ENCODE peak calls at places on chromosomes 13 and 19, in five cellular contexts. One of them, this sample, is unnamed.
A peak's percentile ranks its signal among the peaks of the same experiment; 100 is the strongest.

GRCh38 chr19:49860716-49861100 is 6.7 kb downstream of the PNKP start:
- DNase-seq in left lung: peak; percentile 38
- DNase-seq in Calu3: no peak
- DNase-seq in GM06990: no peak
- DNase-seq in cardiac septum: no peak
- DNase-seq in this sample: no peak

GRCh38 chr19:38830039-38830733 is 1.4 kb downstream of the ECH1 start:
- DNase-seq in Calu3: no peak
- DNase-seq in GM06990: no peak
- DNase-seq in left lung: no peak
- DNase-seq in cardiac septum: no peak
- DNase-seq in this sample: no peak

GRCh38 chr19:8552810-8553209 is 24.4 kb downstream of the MYO1F start:
- DNase-seq in GM06990: no peak
- DNase-seq in cardiac septum: no peak
- DNase-seq in Calu3: peak; percentile 3
- DNase-seq in left lung: no peak
- DNase-seq in this sample: no peak

GRCh38 chr19:56839665-56840451 is 668 bp downstream of the PEG3 start:
- DNase-seq in left lung: peak; percentile 88
- DNase-seq in Calu3: no peak
- DNase-seq in GM06990: no peak
- DNase-seq in cardiac septum: peak; percentile 93
- DNase-seq in this sample: no peak

GRCh38 chr19:33441277-33441699 is 67.8 kb downstream of the CEBPG start:
- DNase-seq in left lung: peak; percentile 70
- DNase-seq in cardiac septum: peak; percentile 71
- DNase-seq in Calu3: no peak
- DNase-seq in GM06990: no peak
- DNase-seq in this sample: no peak

GRCh38 chr19:13887039-13887438 is 10.1 kb downstream of the NANOS3 start:
- DNase-seq in cardiac septum: no peak
- DNase-seq in left lung: no peak
- DNase-seq in Calu3: no peak
- DNase-seq in GM06990: no peak
- DNase-seq in this sample: no peak

GRCh38 chr19:34974631-34975030 is 10.6 kb upstream of the ZNF792 start:
- DNase-seq in cardiac septum: no peak
- DNase-seq in Calu3: no peak
- DNase-seq in GM06990: no peak
- DNase-seq in left lung: no peak
- DNase-seq in this sample: no peak

GRCh38 chr19:55493052-55493649 is 4.9 kb downstream of the SSC5D start:
- DNase-seq in cardiac septum: no peak
- DNase-seq in left lung: peak; percentile 58
- DNase-seq in Calu3: no peak
- DNase-seq in GM06990: no peak
- DNase-seq in this sample: no peak

GRCh38 chr13:76473552-76474134 is 412.6 kb downstream of the KCTD12 start:
- DNase-seq in Calu3: peak; percentile 55
- DNase-seq in cardiac septum: peak; percentile 79
- DNase-seq in left lung: no peak
- DNase-seq in GM06990: peak; percentile 25
- DNase-seq in this sample: peak; percentile 35

GRCh38 chr13:97856001-97856675 is 97.3 kb upstream of the IPO5 start:
- DNase-seq in left lung: no peak
- DNase-seq in GM06990: no peak
- DNase-seq in cardiac septum: no peak
- DNase-seq in Calu3: no peak
- DNase-seq in this sample: no peak

GRCh38 chr13:28885191-28885590 is 65.1 kb downstream of the MTUS2 start:
- DNase-seq in Calu3: no peak
- DNase-seq in cardiac septum: no peak
- DNase-seq in GM06990: no peak
- DNase-seq in left lung: no peak
- DNase-seq in this sample: no peak

GRCh38 chr13:99119686-99120085 is 81.0 kb upstream of the UBAC2 start:
- DNase-seq in GM06990: no peak
- DNase-seq in cardiac septum: no peak
- DNase-seq in Calu3: no peak
- DNase-seq in left lung: no peak
- DNase-seq in this sample: no peak

GRCh38 chr19:50679177-50680125 is 30.2 kb downstream of the C19orf81 start:
- DNase-seq in GM06990: peak; percentile 92
- DNase-seq in cardiac septum: peak; percentile 83
- DNase-seq in Calu3: peak; percentile 86
- DNase-seq in left lung: peak; percentile 90
- DNase-seq in this sample: peak; percentile 96

GRCh38 chr13:57874530-57874929 is 243.0 kb downstream of the PCDH17 start:
- DNase-seq in Calu3: no peak
- DNase-seq in GM06990: no peak
- DNase-seq in cardiac septum: no peak
- DNase-seq in left lung: no peak
- DNase-seq in this sample: no peak

GRCh38 chr19:56142087-56142787 is 1.1 kb downstream of the ZNF444 start:
- DNase-seq in cardiac septum: no peak
- DNase-seq in GM06990: no peak
- DNase-seq in left lung: no peak
- DNase-seq in Calu3: peak; percentile 62
- DNase-seq in this sample: no peak

GRCh38 chr19:31392514-31392913 is 43.3 kb upstream of the TSHZ3 start:
- DNase-seq in left lung: no peak
- DNase-seq in cardiac septum: no peak
- DNase-seq in Calu3: no peak
- DNase-seq in GM06990: no peak
- DNase-seq in this sample: no peak

GRCh38 chr13:41802684-41803554 is 158.0 kb downstream of the VWA8 start:
- DNase-seq in left lung: no peak
- DNase-seq in cardiac septum: no peak
- DNase-seq in Calu3: no peak
- DNase-seq in GM06990: no peak
- DNase-seq in this sample: no peak

GRCh38 chr13:29886446-29886845 is 36.0 kb upstream of the UBL3 start:
- DNase-seq in left lung: no peak
- DNase-seq in cardiac septum: no peak
- DNase-seq in GM06990: no peak
- DNase-seq in Calu3: no peak
- DNase-seq in this sample: no peak

GRCh38 chr13:94520001-94520400 is 40.5 kb upstream of the DCT start:
- DNase-seq in cardiac septum: no peak
- DNase-seq in GM06990: no peak
- DNase-seq in Calu3: no peak
- DNase-seq in left lung: no peak
- DNase-seq in this sample: no peak

GRCh38 chr19:43432866-43433673 is 18.4 kb downstream of the TEX101 start:
- DNase-seq in GM06990: peak; percentile 29
- DNase-seq in cardiac septum: no peak
- DNase-seq in left lung: no peak
- DNase-seq in Calu3: peak; percentile 86
- DNase-seq in this sample: peak; percentile 76

GRCh38 chr13:36369268-36370107 is 23.3 kb upstream of the SPART start:
- DNase-seq in GM06990: no peak
- DNase-seq in cardiac septum: no peak
- DNase-seq in Calu3: no peak
- DNase-seq in left lung: no peak
- DNase-seq in this sample: no peak

GRCh38 chr19:58514564-58515020 is 2.8 kb upstream of the SLC27A5 start:
- DNase-seq in Calu3: no peak
- DNase-seq in left lung: no peak
- DNase-seq in cardiac septum: no peak
- DNase-seq in GM06990: no peak
- DNase-seq in this sample: no peak

GRCh38 chr19:28242317-28242927 is 970.5 kb downstream of the UQCRFS1 start:
- DNase-seq in GM06990: no peak
- DNase-seq in left lung: no peak
- DNase-seq in cardiac septum: no peak
- DNase-seq in Calu3: peak; percentile 12
- DNase-seq in this sample: peak; percentile 24

GRCh38 chr19:10112895-10113591 is 1.6 kb downstream of the P2RY11 start:
- DNase-seq in left lung: peak; percentile 89
- DNase-seq in Calu3: peak; percentile 69
- DNase-seq in cardiac septum: no peak
- DNase-seq in GM06990: peak; percentile 82
- DNase-seq in this sample: peak; percentile 59

GRCh38 chr19:4730740-4731171 is 7.1 kb upstream of the DPP9 start:
- DNase-seq in cardiac septum: no peak
- DNase-seq in GM06990: no peak
- DNase-seq in left lung: no peak
- DNase-seq in Calu3: peak; percentile 57
- DNase-seq in this sample: peak; percentile 58

GRCh38 chr13:99265823-99266426 is 7.7 kb upstream of the GPR18 start:
- DNase-seq in Calu3: no peak
- DNase-seq in cardiac septum: no peak
- DNase-seq in GM06990: no peak
- DNase-seq in left lung: no peak
- DNase-seq in this sample: peak; percentile 40

GRCh38 chr13:40116008-40116407 is 460.5 kb downstream of the COG6 start:
- DNase-seq in left lung: no peak
- DNase-seq in Calu3: peak; percentile 67
- DNase-seq in cardiac septum: no peak
- DNase-seq in GM06990: no peak
- DNase-seq in this sample: peak; percentile 28

GRCh38 chr19:5961969-5962945 is 15.7 kb downstream of the RANBP3 start:
- DNase-seq in left lung: no peak
- DNase-seq in Calu3: peak; percentile 11
- DNase-seq in cardiac septum: no peak
- DNase-seq in GM06990: no peak
- DNase-seq in this sample: no peak

GRCh38 chr13:72696590-72696989 is 30.8 kb downstream of the MZT1 start:
- DNase-seq in Calu3: no peak
- DNase-seq in cardiac septum: no peak
- DNase-seq in left lung: no peak
- DNase-seq in GM06990: no peak
- DNase-seq in this sample: no peak

GRCh38 chr13:48949566-48950506 is 25.9 kb upstream of the FNDC3A start:
- DNase-seq in Calu3: no peak
- DNase-seq in cardiac septum: no peak
- DNase-seq in left lung: no peak
- DNase-seq in GM06990: no peak
- DNase-seq in this sample: no peak

GRCh38 chr13:75050419-75051066 is 431.4 kb downstream of the TBC1D4 start:
- DNase-seq in Calu3: no peak
- DNase-seq in left lung: no peak
- DNase-seq in GM06990: no peak
- DNase-seq in cardiac septum: no peak
- DNase-seq in this sample: no peak

GRCh38 chr19:772730-773436 is 22.0 kb downstream of the MISP start:
- DNase-seq in cardiac septum: no peak
- DNase-seq in left lung: no peak
- DNase-seq in Calu3: no peak
- DNase-seq in GM06990: no peak
- DNase-seq in this sample: no peak

GRCh38 chr19:10566658-10567410 is 1.0 kb upstream of the KRI1 start:
- DNase-seq in GM06990: peak; percentile 74
- DNase-seq in Calu3: no peak
- DNase-seq in cardiac septum: no peak
- DNase-seq in left lung: no peak
- DNase-seq in this sample: peak; percentile 77

GRCh38 chr19:44908836-44909201 is 3.2 kb downstream of the APOE start:
- DNase-seq in cardiac septum: no peak
- DNase-seq in Calu3: no peak
- DNase-seq in left lung: no peak
- DNase-seq in GM06990: no peak
- DNase-seq in this sample: no peak

GRCh38 chr13:72541674-72542073 is 185.8 kb downstream of the MZT1 start:
- DNase-seq in Calu3: no peak
- DNase-seq in left lung: no peak
- DNase-seq in GM06990: no peak
- DNase-seq in cardiac septum: no peak
- DNase-seq in this sample: no peak